ENCODE peak calls at places on chromosomes 2 and 18, in ten cellular contexts. W is cardiac muscle cell, I is H9, V is aorta, M is brain microvascular endothelial cell, X is thyroid gland, J is endothelial cell of umbilical vein, Y is endodermal cell, B is IMR-90, P is esophagus squamous epithelium. O is an unnamed sample.

GRCh38 chr2:118696786-118697465 is 150.5 kb downstream of the EN1 start:
- DNase-seq in W (no peak), I (no peak), V (no peak), M (peak; percentile 12), X (no peak), J (no peak), Y (peak; percentile 38), B (peak; percentile 1), P (no peak), O (no peak)

GRCh38 chr2:202060218-202060617 is 12.8 kb upstream of the KIAA2012 start:
- DNase-seq in W (no peak), I (no peak), V (no peak), M (no peak), X (no peak), J (no peak), Y (no peak), B (no peak), P (no peak), O (no peak)

GRCh38 chr2:39118786-39119499 is 1.9 kb downstream of the SOS1 start:
- DNase-seq in W (peak; percentile 40), I (no peak), V (no peak), M (no peak), X (no peak), J (peak; percentile 51), Y (no peak), B (no peak), P (no peak), O (no peak)

GRCh38 chr18:37671530-37671929 is 105.9 kb upstream of the CELF4 start:
- DNase-seq in W (no peak), I (no peak), V (no peak), M (no peak), X (no peak), J (no peak), Y (no peak), B (no peak), P (no peak), O (no peak)

GRCh38 chr2:43051316-43051715 is 175.1 kb downstream of the ZFP36L2 start:
- DNase-seq in W (peak; percentile 68), I (no peak), V (peak; percentile 30), M (peak; percentile 73), X (no peak), J (peak; percentile 81), Y (no peak), B (peak; percentile 74), P (no peak), O (peak; percentile 83)

GRCh38 chr18:37019157-37019571 is 190.2 kb downstream of the KIAA1328 start:
- DNase-seq in W (peak; percentile 29), I (peak; percentile 41), V (no peak), M (peak; percentile 5), X (no peak), J (no peak), Y (peak; percentile 52), B (peak; percentile 11), P (no peak), O (peak; percentile 28)

GRCh38 chr2:19944205-19944845 is 42.5 kb upstream of the TTC32 start:
- DNase-seq in W (no peak), I (peak; percentile 31), V (no peak), M (no peak), X (no peak), J (no peak), Y (peak; percentile 53), B (no peak), P (no peak), O (no peak)

GRCh38 chr2:190443778-190444481 is 35.8 kb downstream of the MFSD6 start:
- DNase-seq in W (peak; percentile 59), I (no peak), V (no peak), M (no peak), X (peak; percentile 35), J (no peak), Y (no peak), B (peak; percentile 67), P (no peak), O (no peak)

GRCh38 chr18:56562479-56562878 is 75.9 kb downstream of the TXNL1 start:
- DNase-seq in W (no peak), I (no peak), V (no peak), M (no peak), X (no peak), J (no peak), Y (no peak), B (no peak), P (no peak), O (no peak)

GRCh38 chr18:56568986-56569385 is 69.4 kb downstream of the TXNL1 start:
- DNase-seq in W (peak; percentile 4), I (no peak), V (no peak), M (no peak), X (no peak), J (no peak), Y (no peak), B (no peak), P (no peak), O (no peak)

GRCh38 chr18:56565059-56565458 is 73.3 kb downstream of the TXNL1 start:
- DNase-seq in W (peak; percentile 5), I (no peak), V (no peak), M (no peak), X (no peak), J (no peak), Y (no peak), B (no peak), P (no peak), O (no peak)

GRCh38 chr18:56563568-56563967 is 74.8 kb downstream of the TXNL1 start:
- DNase-seq in W (no peak), I (peak; percentile 92), V (no peak), M (no peak), X (no peak), J (no peak), Y (peak; percentile 93), B (no peak), P (no peak), O (no peak)

DNA sequence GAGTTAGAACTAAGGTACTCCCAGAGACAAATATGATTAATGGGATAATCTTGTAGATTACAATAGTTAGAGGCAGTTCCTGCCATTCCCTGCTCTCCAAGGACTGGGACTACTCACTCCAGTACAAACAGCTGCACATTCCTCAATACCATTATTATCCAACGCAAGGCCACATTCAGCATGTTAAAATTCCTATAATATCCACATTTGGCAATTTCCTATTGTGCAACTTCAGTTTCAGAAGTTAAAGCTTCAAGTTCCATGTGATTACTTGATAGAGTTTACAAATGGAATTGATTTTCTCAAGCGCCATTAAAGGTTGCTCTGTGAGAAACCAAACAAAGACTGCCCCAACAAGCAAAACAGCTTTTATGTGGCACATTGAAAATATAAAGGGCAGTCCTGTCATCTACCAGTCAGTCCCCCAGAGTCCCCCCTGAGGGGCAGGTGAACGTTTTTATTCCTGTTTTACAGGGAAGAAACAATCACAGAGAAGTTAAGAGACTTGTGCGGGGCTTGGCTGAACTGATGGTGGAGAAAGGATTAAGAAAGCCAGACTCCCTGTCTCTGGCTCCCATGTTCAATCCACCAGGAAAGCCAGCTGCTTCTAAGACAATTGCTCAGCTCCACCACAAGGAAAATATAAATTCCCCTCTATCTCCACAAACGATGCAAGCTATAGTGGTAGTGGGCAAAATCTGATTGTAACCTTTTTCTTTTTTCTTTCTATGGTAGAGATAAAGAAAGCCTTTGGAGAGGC is 72.6 kb downstream of the TXNL1 start:
- DNase-seq in W (peak; percentile 93), I (no peak), V (no peak), M (peak; percentile 44), X (no peak), J (peak; percentile 45), Y (no peak), B (peak; percentile 92), P (no peak), O (peak; percentile 80)
- H3K27ac ChIP-seq in W (no peak overlapping the region), I (no peak overlapping the region), V (no peak overlapping the region), M (no peak overlapping the region), X (no peak overlapping the region), J (no peak overlapping the region), Y (no peak overlapping the region), B (peak overlapping the region; percentile 61), P (no peak overlapping the region), O (no peak overlapping the region)

DNA sequence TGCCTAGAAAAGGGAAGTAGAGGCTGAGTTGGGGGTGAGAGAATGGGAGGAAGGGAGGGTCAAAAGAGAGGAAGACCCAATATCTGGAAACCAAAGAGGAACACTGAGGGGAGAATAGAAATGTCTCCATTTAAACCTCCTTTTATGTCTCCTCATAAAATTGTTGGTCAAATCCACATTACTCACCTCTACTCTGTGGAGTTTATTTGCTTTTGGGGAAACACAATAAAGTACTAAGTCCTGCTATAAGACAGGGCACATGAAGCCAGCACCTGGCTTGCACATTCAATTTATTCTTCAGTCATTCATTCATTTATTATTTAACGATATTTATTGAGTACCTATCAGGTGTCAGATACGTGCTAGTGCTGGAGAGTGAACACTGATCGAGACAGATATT is 60.3 kb upstream of the NFE2L2 start:
- DNase-seq in W (no peak), I (no peak), V (no peak), M (no peak), X (no peak), J (no peak), Y (no peak), B (no peak), P (no peak), O (no peak)
- H3K27ac ChIP-seq in W (no peak overlapping the region), I (no peak overlapping the region), V (no peak overlapping the region), M (no peak overlapping the region), X (no peak overlapping the region), J (no peak overlapping the region), Y (no peak overlapping the region), B (no peak overlapping the region), P (peak overlapping the region; percentile 49), O (no peak overlapping the region)

GRCh38 chr2:191740016-191740419 is 62.1 kb downstream of the NABP1 start:
- DNase-seq in W (no peak), I (no peak), V (no peak), M (no peak), X (no peak), J (no peak), Y (no peak), B (no peak), P (no peak), O (no peak)

GRCh38 chr2:191740776-191741175 is 62.8 kb downstream of the NABP1 start:
- DNase-seq in W (no peak), I (no peak), V (no peak), M (no peak), X (no peak), J (no peak), Y (no peak), B (no peak), P (no peak), O (no peak)

GRCh38 chr2:191738003-191738402 is 60.1 kb downstream of the NABP1 start:
- DNase-seq in W (no peak), I (no peak), V (no peak), M (no peak), X (no peak), J (no peak), Y (no peak), B (no peak), P (no peak), O (no peak)

GRCh38 chr2:191739194-191739593 is 61.3 kb downstream of the NABP1 start:
- DNase-seq in W (no peak), I (no peak), V (no peak), M (no peak), X (no peak), J (no peak), Y (no peak), B (no peak), P (no peak), O (no peak)

GRCh38 chr2:191738667-191739066 is 60.7 kb downstream of the NABP1 start:
- DNase-seq in W (no peak), I (no peak), V (no peak), M (no peak), X (no peak), J (no peak), Y (no peak), B (no peak), P (no peak), O (no peak)
- H3K27ac ChIP-seq in W (no peak overlapping the region), I (no peak overlapping the region), V (no peak overlapping the region), M (no peak overlapping the region), X (no peak overlapping the region), J (no peak overlapping the region), Y (no peak overlapping the region), B (no peak overlapping the region), P (no peak overlapping the region), O (no peak overlapping the region)

GRCh38 chr2:100888602-100889001 is 68.7 kb downstream of the NPAS2 start:
- DNase-seq in W (no peak), I (no peak), V (no peak), M (no peak), X (no peak), J (no peak), Y (no peak), B (no peak), P (no peak), O (no peak)
- H3K27ac ChIP-seq in W (no peak overlapping the region), I (no peak overlapping the region), V (no peak overlapping the region), M (no peak overlapping the region), X (no peak overlapping the region), J (no peak overlapping the region), Y (no peak overlapping the region), B (no peak overlapping the region), P (peak overlapping the region; percentile 72), O (no peak overlapping the region)

O was measured in trophoblast cell.